ENCODE peak calls at places on chromosome 14, in four cellular contexts. N is testis, G is esophagus muscularis mucosa, T is stomach. H is an unnamed sample.

GRCh38 chr14:26820101-26820500 is 222.3 kb upstream of the NOVA1 start:
- DNase-seq in N (no peak), G (no peak), T (no peak), H (no peak)

GRCh38 chr14:57526942-57527341 is 33.3 kb upstream of the CCDC198 start:
- DNase-seq in N (no peak), G (no peak), T (no peak), H (no peak)

GRCh38 chr14:64636208-64636979 is 67.8 kb upstream of the PLEKHG3 start:
- DNase-seq in N (peak; percentile 78), G (no peak), T (peak; percentile 77), H (peak; percentile 65)

GRCh38 chr14:65016461-65016860 is 29.8 kb downstream of the FNTB start:
- DNase-seq in N (no peak), G (no peak), T (no peak), H (no peak)

GRCh38 chr14:92959189-92959531 is 36.2 kb downstream of the CHGA start:
- DNase-seq in N (no peak), G (no peak), T (no peak), H (no peak)

GRCh38 chr14:54610051-54610977 is 43.4 kb downstream of the SAMD4A start:
- DNase-seq in N (no peak), G (no peak), T (no peak), H (no peak)

GRCh38 chr14:72617391-72618011 is 276.4 kb downstream of the DPF3 start:
- DNase-seq in N (peak; percentile 46), G (peak; percentile 90), T (no peak), H (no peak)

GRCh38 chr14:104253223-104253822 is 114.9 kb downstream of the KIF26A start:
- DNase-seq in N (no peak), G (no peak), T (no peak), H (no peak)

GRCh38 chr14:54310852-54311230 is 86.0 kb upstream of the CDKN3 start:
- DNase-seq in N (no peak), G (no peak), T (no peak), H (no peak)

GRCh38 chr14:93745603-93746273 is 42.5 kb downstream of the PRIMA1 start:
- DNase-seq in N (no peak), G (no peak), T (no peak), H (no peak)

GRCh38 chr14:26841361-26841760 is 243.5 kb upstream of the NOVA1 start:
- DNase-seq in N (no peak), G (no peak), T (no peak), H (no peak)

GRCh38 chr14:64760146-64760755 is 56.0 kb downstream of the PLEKHG3 start:
- DNase-seq in N (peak; percentile 79), G (no peak), T (peak; percentile 70), H (peak; percentile 71)

GRCh38 chr14:61749867-61750266 is 12.4 kb upstream of the SNAPC1 start:
- DNase-seq in N (no peak), G (no peak), T (no peak), H (no peak)
- TF ChIP-seq POLR2A in N (no peak), G (no peak), T (no peak), H (no peak)

GRCh38 chr14:49861581-49861922 is 9.0 kb upstream of the NEMF start:
- DNase-seq in N (peak; percentile 77), G (peak; percentile 92), T (peak; percentile 53), H (no peak)
- TF ChIP-seq POLR2A in N (peak; percentile 8), G (peak; percentile 2), T (no peak), H (peak; percentile 49)

DNA sequence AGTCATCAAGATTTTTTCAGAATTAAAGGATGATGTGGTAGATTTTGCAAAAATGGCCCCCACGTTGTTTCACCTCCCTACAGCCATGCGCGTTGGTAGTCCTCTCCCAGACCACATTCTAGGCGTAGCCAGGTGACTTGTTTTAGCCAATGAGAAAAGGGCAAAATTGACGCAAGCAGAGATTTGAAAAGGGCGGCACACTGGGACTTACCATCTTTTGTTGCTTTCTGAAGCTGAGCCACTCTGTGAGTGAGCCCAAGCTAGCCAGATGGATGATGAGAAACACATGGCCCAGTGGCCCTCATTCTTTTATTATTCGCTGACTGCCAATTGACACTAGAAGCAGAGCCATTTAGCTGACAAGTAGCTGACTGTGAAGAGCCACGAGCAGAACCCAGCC is 141.9 kb upstream of the GZMB start:
- DNase-seq in N (peak; percentile 41), G (no peak), T (no peak), H (no peak)
- TF ChIP-seq POLR2A in N (no peak), G (no peak), T (no peak), H (no peak)

DNA sequence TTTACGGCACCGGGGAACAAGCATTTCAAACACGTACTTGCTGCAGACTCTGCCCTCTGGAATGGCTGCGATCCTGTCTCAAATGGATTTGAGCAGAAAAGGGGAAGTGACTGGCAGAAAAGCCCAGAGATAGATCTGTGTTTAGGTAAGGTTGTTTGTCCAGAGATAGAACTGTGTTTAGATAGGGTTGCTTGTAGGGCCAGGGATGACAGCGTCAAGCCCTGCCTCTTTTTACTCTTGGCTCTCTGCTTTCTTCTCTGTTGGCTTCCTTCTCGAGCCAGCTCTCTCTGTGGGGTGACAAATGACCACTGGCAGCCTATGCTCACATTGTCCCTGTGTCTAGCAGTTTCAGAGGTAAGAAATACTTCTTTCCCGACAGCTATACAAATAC is 11.4 kb downstream of the DGLUCY start:
- DNase-seq in N (no peak), G (no peak), T (no peak), H (no peak)
- TF ChIP-seq POLR2A in N (no peak), G (no peak), T (no peak), H (no peak)

GRCh38 chr14:69485701-69486100 is 1.2 kb downstream of the PLEKHD1 start:
- DNase-seq in N (no peak), G (no peak), T (no peak), H (no peak)
- TF ChIP-seq POLR2A in N (no peak), G (no peak), T (no peak), H (no peak)

GRCh38 chr14:61280526-61281185 is 482 bp downstream of the TMEM30B start:
- DNase-seq in N (peak; percentile 77), G (no peak), T (peak; percentile 74), H (peak; percentile 22)
- TF ChIP-seq POLR2A in N (no peak), G (no peak), T (no peak), H (no peak)

GRCh38 chr14:102088012-102088792 is 1.4 kb upstream of the HSP90AA1 start:
- DNase-seq in N (peak; percentile 70), G (no peak), T (peak; percentile 51), H (peak; percentile 48)
- TF ChIP-seq POLR2A in N (no peak), G (no peak), T (no peak), H (peak; percentile 74)

H was measured in GM12892.